ENCODE peak calls at places on chromosomes 1 and 21, in nine cellular contexts. N, V, T, G, Y, J, H, A and K are unnamed samples.

GRCh38 chr1:25997759-25998074 is at the start of gene PAFAH2:
- DNase-seq in A (no peak), G (no peak), Y (no peak), N (no peak), T (no peak), V (no peak), J (no peak), H (no peak), K (no peak)

GRCh38 chr1:84698151-84698651 is 7.9 kb upstream of the SSX2IP start:
- DNase-seq in N (peak; percentile 3), V (no peak), A (no peak), T (peak; percentile 30), G (no peak), Y (peak; percentile 82), J (no peak), H (peak; percentile 73), K (no peak)

GRCh38 chr1:67978988-67979516 is 71.4 kb downstream of the DIRAS3 start:
- DNase-seq in J (no peak), Y (peak; percentile 26), H (peak; percentile 98), T (peak; percentile 98), G (no peak), N (peak; percentile 11), A (no peak), V (no peak), K (no peak)

GRCh38 chr1:54278941-54279422 is 79.0 kb downstream of the MRPL37 start:
- DNase-seq in V (no peak), J (no peak), G (no peak), A (no peak), T (peak; percentile 14), H (no peak), Y (peak; percentile 66), N (no peak), K (no peak)

GRCh38 chr1:206839006-206839560 is 26.3 kb upstream of the IL20 start:
- DNase-seq in Y (no peak), G (no peak), N (no peak), T (no peak), J (no peak), V (no peak), H (no peak), A (no peak), K (no peak)

GRCh38 chr1:110336300-110337039 is 2.7 kb upstream of the RBM15 start:
- DNase-seq in N (peak; percentile 36), J (no peak), V (no peak), Y (no peak), A (no peak), G (no peak), T (no peak), H (no peak), K (no peak)

GRCh38 chr1:44118682-44119081 is at the start of gene KLF17:
- DNase-seq in T (no peak), G (no peak), J (no peak), V (no peak), N (no peak), Y (no peak), H (no peak), A (no peak), K (no peak)

GRCh38 chr1:88608139-88608943 is 75.7 kb upstream of the PKN2 start:
- DNase-seq in J (peak; percentile 2), N (peak; percentile 71), G (no peak), Y (no peak), V (no peak), T (peak; percentile 37), H (peak; percentile 27), A (no peak), K (no peak)

GRCh38 chr21:29637553-29637952 is 302.2 kb downstream of the GRIK1 start:
- DNase-seq in A (no peak), Y (no peak), T (no peak), J (no peak), N (no peak), H (no peak), G (no peak), V (no peak), K (no peak)